ENCODE peak calls at places on chromosomes 3 and 15, in seven cellular contexts. X, O, K, B, P, J and N are unnamed samples.

GRCh38 chr3:115790759-115791158 is 167.4 kb downstream of the GAP43 start:
- DNase-seq in X (peak; percentile 58), J (no peak), B (peak; percentile 49), K (peak; percentile 19), P (no peak), O (peak; percentile 61), N (peak; percentile 99)

GRCh38 chr3:169556349-169556870 is 107.1 kb downstream of the MECOM start:
- DNase-seq in O (no peak), X (no peak), J (no peak), B (peak; percentile 60), P (no peak), K (no peak), N (no peak)

GRCh38 chr15:91548588-91548987 is 304.9 kb upstream of the SLCO3A1 start:
- DNase-seq in P (no peak), B (no peak), X (no peak), O (no peak), K (no peak), J (peak; percentile 72), N (no peak)

GRCh38 chr3:126636436-126636835 is 18.5 kb downstream of the TXNRD3 start:
- DNase-seq in P (no peak), B (no peak), J (no peak), K (no peak), O (no peak), X (no peak), N (no peak)

GRCh38 chr3:71461749-71462483 is 121.6 kb downstream of the FOXP1 start:
- DNase-seq in B (no peak), O (no peak), X (no peak), K (no peak), J (no peak), P (no peak), N (no peak)

GRCh38 chr3:179196098-179196497 is 47.9 kb downstream of the PIK3CA start:
- DNase-seq in K (no peak), P (no peak), J (no peak), X (no peak), O (no peak), B (no peak), N (peak; percentile 73)

GRCh38 chr15:77599357-77599756 is 33.4 kb downstream of the LINGO1 start:
- DNase-seq in B (no peak), K (no peak), J (no peak), P (no peak), X (no peak), O (no peak), N (no peak)

GRCh38 chr3:127775398-127776109 is 46.8 kb downstream of the MGLL start:
- DNase-seq in B (peak; percentile 95), J (peak; percentile 76), P (no peak), K (no peak), X (no peak), O (no peak), N (no peak)

GRCh38 chr3:1183320-1184048 is 90.7 kb downstream of the CNTN6 start:
- DNase-seq in B (no peak), P (no peak), J (no peak), K (no peak), X (no peak), O (no peak), N (peak; percentile 87)

GRCh38 chr3:130679218-130679617 is 67.4 kb downstream of the PIK3R4 start:
- DNase-seq in K (no peak), J (no peak), X (no peak), B (no peak), O (no peak), P (no peak), N (no peak)

GRCh38 chr3:4474683-4475490 is 7.8 kb upstream of the SUMF1 start:
- DNase-seq in P (no peak), K (no peak), J (no peak), B (no peak), O (no peak), X (no peak), N (peak; percentile 98)

GRCh38 chr3:112531358-112531781 is 30.4 kb downstream of the ATG3 start:
- DNase-seq in K (no peak), P (no peak), J (no peak), X (no peak), B (peak; percentile 17), O (no peak), N (no peak)

GRCh38 chr15:92617197-92618037 is 38.2 kb downstream of the FAM174B start:
- DNase-seq in K (no peak), O (no peak), B (peak; percentile 94), J (peak; percentile 79), P (no peak), X (no peak), N (peak; percentile 37)

GRCh38 chr3:107675233-107675900 is 152.6 kb downstream of the BBX start:
- DNase-seq in P (no peak), B (no peak), O (no peak), K (no peak), J (no peak), X (no peak), N (no peak)

GRCh38 chr3:69558912-69559311 is 173.0 kb upstream of the FRMD4B start:
- DNase-seq in B (no peak), P (no peak), K (no peak), O (no peak), X (no peak), J (no peak), N (no peak)

GRCh38 chr3:157443873-157444770 is 7.5 kb downstream of the PTX3 start:
- DNase-seq in O (no peak), B (no peak), X (no peak), K (no peak), J (no peak), P (no peak), N (no peak)

GRCh38 chr3:23435318-23435717 is 232.2 kb downstream of the UBE2E2 start:
- DNase-seq in B (no peak), J (no peak), X (no peak), O (no peak), P (no peak), K (no peak), N (peak; percentile 52)

GRCh38 chr3:176633511-176633910 is 563.8 kb downstream of the TBL1XR1 start:
- DNase-seq in O (no peak), P (no peak), B (peak; percentile 47), J (no peak), K (no peak), X (no peak), N (no peak)

GRCh38 chr3:183844606-183845005 is 19.2 kb upstream of the MAP6D1 start:
- DNase-seq in B (no peak), X (no peak), O (no peak), P (no peak), K (no peak), J (no peak), N (peak; percentile 84)

GRCh38 chr3:159788291-159788690 is 200.3 kb upstream of the IL12A start:
- DNase-seq in O (no peak), K (no peak), P (no peak), X (no peak), B (no peak), J (no peak), N (peak; percentile 43)

GRCh38 chr3:14329116-14329830 is 73.1 kb upstream of the SLC6A6 start:
- DNase-seq in K (no peak), P (no peak), B (peak; percentile 94), O (no peak), J (no peak), X (no peak), N (peak; percentile 74)

GRCh38 chr15:28977377-28978010 is 91.7 kb downstream of the APBA2 start:
- DNase-seq in B (peak; percentile 23), P (no peak), J (peak; percentile 38), X (no peak), O (no peak), K (no peak), N (peak; percentile 98)

GRCh38 chr3:127925384-127925783 is 10.4 kb downstream of the KBTBD12 start:
- DNase-seq in O (no peak), X (no peak), P (no peak), K (no peak), J (no peak), B (no peak), N (no peak)

GRCh38 chr3:141945726-141946125 is 69.3 kb downstream of the ATP1B3 start:
- DNase-seq in K (no peak), J (no peak), P (no peak), X (no peak), B (no peak), O (no peak), N (no peak)

GRCh38 chr3:48716982-48717746 is at the start of gene IP6K2:
- DNase-seq in B (peak; percentile 97), K (peak; percentile 98), J (peak; percentile 99), P (peak; percentile 94), O (peak; percentile 98), X (peak; percentile 99), N (peak; percentile 96)

GRCh38 chr3:72145506-72146380 is 360.8 kb upstream of the PROK2 start:
- DNase-seq in B (peak; percentile 49), P (no peak), X (no peak), J (no peak), K (no peak), O (no peak), N (peak; percentile 9)